ENCODE peak calls at places on chromosomes 6 and 20, in nine cellular contexts. Z is RWPE1; U is CD4-positive, alpha-beta T cell; K is Calu3; C is activated CD8-positive, alpha-beta T cell treated with anti-CD3 and anti-CD28 coated beads for 36 hours; Y is HCT116; O is WTC11; Q is B cell; B is heart left ventricle. H is an unnamed sample.

GRCh38 chr6:169589293-169589692 is 112.5 kb downstream of the WDR27 start:
- DNase-seq in Z (no peak), U (no peak), K (peak), C (peak), Y (no peak), O (no peak), Q (no peak), B (no peak), H (no peak)

GRCh38 chr6:135983720-135984343 is 132.3 kb downstream of the PDE7B start:
- DNase-seq in Z (no peak), U (no peak), K (no peak), C (no peak), Y (no peak), O (no peak), Q (no peak), B (no peak), H (no peak)

GRCh38 chr20:34010405-34010895 is 16.7 kb downstream of the RALY start:
- DNase-seq in Z (no peak), U (no peak), K (no peak), C (no peak), Y (no peak), O (no peak), Q (no peak), B (no peak), H (no peak)

GRCh38 chr20:44598413-44599290 is 16.3 kb downstream of the PKIG start:
- DNase-seq in Z (no peak), U (no peak), K (no peak), C (peak), Y (no peak), O (no peak), Q (no peak), B (peak), H (peak)

GRCh38 chr6:56650191-56650590 is 7.5 kb upstream of the DST start:
- DNase-seq in Z (no peak), U (no peak), K (no peak), C (no peak), Y (no peak), O (no peak), Q (no peak), B (no peak), H (no peak)

GRCh38 chr6:149472241-149472640 is 12.6 kb downstream of the ZC3H12D start:
- DNase-seq in Z (no peak), U (no peak), K (no peak), C (no peak), Y (no peak), O (no peak), Q (no peak), B (no peak), H (no peak)

GRCh38 chr20:45055056-45055455 is 45.9 kb downstream of the KCNS1 start:
- DNase-seq in Z (no peak), U (no peak), K (no peak), C (no peak), Y (no peak), O (no peak), Q (no peak), B (no peak), H (no peak)

GRCh38 chr6:10587694-10588392 is 66.7 kb downstream of the GCNT2 start:
- DNase-seq in Z (no peak), U (no peak), K (no peak), C (peak), Y (no peak), O (no peak), Q (no peak), B (peak), H (no peak)

GRCh38 chr20:35133735-35134134 is 13.4 kb downstream of the EDEM2 start:
- DNase-seq in Z (no peak), U (no peak), K (no peak), C (no peak), Y (no peak), O (no peak), Q (no peak), B (no peak), H (no peak)

GRCh38 chr20:36110936-36111445 is 43.5 kb upstream of the EPB41L1 start:
- DNase-seq in Z (no peak), U (no peak), K (no peak), C (no peak), Y (no peak), O (no peak), Q (no peak), B (no peak), H (no peak)

GRCh38 chr20:10708342-10709185 is 34.8 kb upstream of the JAG1 start:
- DNase-seq in Z (peak), U (no peak), K (no peak), C (no peak), Y (no peak), O (no peak), Q (no peak), B (no peak), H (no peak)

GRCh38 chr20:2991532-2991931 is 51.9 kb upstream of the GNRH2 start:
- DNase-seq in Z (no peak), U (no peak), K (no peak), C (no peak), Y (no peak), O (no peak), Q (no peak), B (no peak), H (no peak)

GRCh38 chr6:31907158-31907813 is 5.4 kb upstream of the ZBTB12 start:
- DNase-seq in Z (no peak), U (no peak), K (no peak), C (no peak), Y (no peak), O (no peak), Q (no peak), B (no peak), H (no peak)

GRCh38 chr6:149212892-149213786 is 104.4 kb upstream of the TAB2 start:
- DNase-seq in Z (no peak), U (no peak), K (no peak), C (peak), Y (no peak), O (no peak), Q (no peak), B (no peak), H (peak)

GRCh38 chr20:49303211-49303610 is 25.4 kb upstream of the ZNFX1 start:
- DNase-seq in Z (no peak), U (no peak), K (no peak), C (no peak), Y (no peak), O (no peak), Q (no peak), B (no peak), H (no peak)

GRCh38 chr20:64129146-64129782 is 21.9 kb upstream of the NPBWR2 start:
- DNase-seq in Z (no peak), U (no peak), K (no peak), C (no peak), Y (no peak), O (no peak), Q (no peak), B (no peak), H (no peak)

GRCh38 chr20:63519765-63520593 is 586 bp upstream of the PPDPF start:
- DNase-seq in Z (peak), U (peak), K (peak), C (peak), Y (no peak), O (peak), Q (peak), B (peak), H (peak)

GRCh38 chr6:12635813-12636212 is 80.8 kb upstream of the PHACTR1 start:
- DNase-seq in Z (no peak), U (no peak), K (no peak), C (no peak), Y (no peak), O (no peak), Q (no peak), B (peak), H (no peak)

GRCh38 chr20:22836211-22836610 is 198.9 kb upstream of the SSTR4 start:
- DNase-seq in Z (peak), U (no peak), K (no peak), C (no peak), Y (no peak), O (no peak), Q (no peak), B (no peak), H (no peak)

GRCh38 chr6:66103954-66104353 is 396.9 kb upstream of the EYS start:
- DNase-seq in Z (no peak), U (no peak), K (no peak), C (no peak), Y (no peak), O (no peak), Q (no peak), B (no peak), H (no peak)

GRCh38 chr20:43460172-43460829 is 2.6 kb downstream of the SRSF6 start:
- DNase-seq in Z (no peak), U (no peak), K (no peak), C (no peak), Y (no peak), O (no peak), Q (no peak), B (no peak), H (no peak)

GRCh38 chr6:12608874-12609273 is 107.7 kb upstream of the PHACTR1 start:
- DNase-seq in Z (no peak), U (no peak), K (no peak), C (no peak), Y (no peak), O (no peak), Q (no peak), B (no peak), H (no peak)

GRCh38 chr20:43717616-43717995 is 9.2 kb downstream of the GTSF1L start:
- DNase-seq in Z (peak), U (no peak), K (no peak), C (no peak), Y (no peak), O (no peak), Q (no peak), B (no peak), H (no peak)

GRCh38 chr20:41406896-41407444 is 40.4 kb upstream of the EMILIN3 start:
- DNase-seq in Z (no peak), U (no peak), K (no peak), C (no peak), Y (no peak), O (no peak), Q (no peak), B (no peak), H (no peak)

GRCh38 chr6:142886431-142887170 is 58.4 kb downstream of the HIVEP2 start:
- DNase-seq in Z (no peak), U (no peak), K (no peak), C (no peak), Y (no peak), O (no peak), Q (no peak), B (no peak), H (peak)

GRCh38 chr6:166027761-166028160 is 139.9 kb downstream of the TBXT start:
- DNase-seq in Z (no peak), U (no peak), K (no peak), C (no peak), Y (no peak), O (no peak), Q (no peak), B (no peak), H (no peak)

GRCh38 chr6:81003156-81003555 is 749.3 kb downstream of the TENT5A start:
- DNase-seq in Z (no peak), U (no peak), K (no peak), C (no peak), Y (no peak), O (no peak), Q (no peak), B (no peak), H (no peak)

GRCh38 chr6:35926509-35927215 is 5.8 kb upstream of the SRPK1 start:
- DNase-seq in Z (no peak), U (no peak), K (no peak), C (no peak), Y (no peak), O (no peak), Q (no peak), B (no peak), H (no peak)

GRCh38 chr6:110491644-110492317 is 15.4 kb upstream of the SLC22A16 start:
- DNase-seq in Z (peak), U (no peak), K (peak), C (no peak), Y (no peak), O (no peak), Q (no peak), B (no peak), H (peak)

GRCh38 chr20:32332614-32333013 is 25.5 kb upstream of the ASXL1 start:
- DNase-seq in Z (peak), U (no peak), K (peak), C (peak), Y (no peak), O (no peak), Q (no peak), B (no peak), H (no peak)

GRCh38 chr6:11766589-11767450 is 11.8 kb downstream of the ADTRP start:
- DNase-seq in Z (peak), U (no peak), K (peak), C (no peak), Y (peak), O (no peak), Q (no peak), B (no peak), H (no peak)

GRCh38 chr20:44112456-44112855 is 74.5 kb downstream of the JPH2 start:
- DNase-seq in Z (no peak), U (no peak), K (no peak), C (no peak), Y (no peak), O (no peak), Q (no peak), B (no peak), H (no peak)

GRCh38 chr20:21511850-21512633 is 1.8 kb downstream of the NKX2-2 start:
- DNase-seq in Z (no peak), U (no peak), K (no peak), C (no peak), Y (no peak), O (peak), Q (peak), B (no peak), H (peak)

GRCh38 chr20:40860487-40860902 is 168.1 kb upstream of the TOP1 start:
- DNase-seq in Z (peak), U (no peak), K (peak), C (no peak), Y (peak), O (no peak), Q (no peak), B (no peak), H (no peak)

GRCh38 chr6:2034256-2034655 is 211.1 kb downstream of the GMDS start:
- DNase-seq in Z (no peak), U (no peak), K (no peak), C (no peak), Y (no peak), O (no peak), Q (no peak), B (no peak), H (no peak)

GRCh38 chr20:7257719-7258466 is 490.4 kb downstream of the BMP2 start:
- DNase-seq in Z (no peak), U (no peak), K (no peak), C (no peak), Y (no peak), O (no peak), Q (no peak), B (peak), H (no peak)

GRCh38 chr20:57458400-57459160 is 66.4 kb downstream of the CTCFL start:
- DNase-seq in Z (no peak), U (no peak), K (no peak), C (no peak), Y (no peak), O (no peak), Q (no peak), B (no peak), H (no peak)

GRCh38 chr6:142112451-142113061 is 20.2 kb upstream of the GJE1 start:
- DNase-seq in Z (peak), U (peak), K (peak), C (peak), Y (peak), O (peak), Q (peak), B (peak), H (peak)

GRCh38 chr6:167119680-167120556 is 3.0 kb upstream of the CCR6 start:
- DNase-seq in Z (no peak), U (peak), K (no peak), C (no peak), Y (no peak), O (no peak), Q (no peak), B (no peak), H (no peak)
- TF ChIP-seq CTCF in Z (no peak), U (no peak), K (no peak), C (no peak), Y (no peak), O (no peak), Q (peak), B (no peak), H (peak)

GRCh38 chr6:33933101-33933500 is 129.3 kb upstream of the MLN start:
- DNase-seq in Z (no peak), U (no peak), K (no peak), C (no peak), Y (no peak), O (no peak), Q (no peak), B (no peak), H (no peak)

GRCh38 chr6:33936911-33937310 is 133.1 kb upstream of the MLN start:
- DNase-seq in Z (no peak), U (no peak), K (no peak), C (no peak), Y (no peak), O (no peak), Q (no peak), B (no peak), H (no peak)

GRCh38 chr6:33931799-33932198 is 128.0 kb upstream of the MLN start:
- DNase-seq in Z (no peak), U (no peak), K (no peak), C (no peak), Y (no peak), O (no peak), Q (no peak), B (no peak), H (no peak)

GRCh38 chr6:33934726-33935270 is 131.0 kb upstream of the MLN start:
- DNase-seq in Z (no peak), U (no peak), K (no peak), C (no peak), Y (no peak), O (no peak), Q (no peak), B (no peak), H (no peak)

GRCh38 chr6:33935439-33936080 is 131.8 kb upstream of the MLN start:
- DNase-seq in Z (no peak), U (no peak), K (no peak), C (no peak), Y (no peak), O (no peak), Q (no peak), B (no peak), H (no peak)
- TF ChIP-seq CTCF in Z (no peak), U (no peak), K (no peak), C (no peak), Y (no peak), O (no peak), Q (no peak), B (no peak), H (no peak)

GRCh38 chr6:3525915-3526314 is 69.1 kb upstream of the SLC22A23 start:
- DNase-seq in Z (no peak), U (no peak), K (no peak), C (no peak), Y (no peak), O (no peak), Q (no peak), B (no peak), H (no peak)
- TF ChIP-seq CTCF in Z (no peak), U (no peak), K (no peak), C (no peak), Y (no peak), O (no peak), Q (no peak), B (no peak), H (no peak)

GRCh38 chr6:40718401-40718800 is 131.2 kb upstream of the LRFN2 start:
- DNase-seq in Z (no peak), U (no peak), K (no peak), C (no peak), Y (no peak), O (no peak), Q (no peak), B (no peak), H (no peak)

GRCh38 chr6:40719671-40720374 is 132.7 kb upstream of the LRFN2 start:
- DNase-seq in Z (no peak), U (no peak), K (no peak), C (peak), Y (no peak), O (peak), Q (peak), B (no peak), H (peak)

GRCh38 chr6:40715501-40716403 is 128.6 kb upstream of the LRFN2 start:
- DNase-seq in Z (no peak), U (no peak), K (no peak), C (no peak), Y (no peak), O (no peak), Q (no peak), B (no peak), H (no peak)

GRCh38 chr6:40714576-40715500 is 127.7 kb upstream of the LRFN2 start:
- DNase-seq in Z (no peak), U (no peak), K (peak), C (no peak), Y (no peak), O (no peak), Q (no peak), B (no peak), H (no peak)

GRCh38 chr6:40717411-40718057 is 130.4 kb upstream of the LRFN2 start:
- DNase-seq in Z (no peak), U (no peak), K (no peak), C (no peak), Y (no peak), O (no peak), Q (no peak), B (no peak), H (no peak)
- TF ChIP-seq CTCF in Z (no peak), U (no peak), K (no peak), C (no peak), Y (no peak), O (no peak), Q (no peak), B (no peak), H (no peak)

GRCh38 chr6:26054937-26055669 is 32.1 kb upstream of the HFE start:
- DNase-seq in Z (peak), U (peak), K (peak), C (peak), Y (peak), O (peak), Q (peak), B (peak), H (peak)
- TF ChIP-seq CTCF in Z (no peak), U (no peak), K (no peak), C (no peak), Y (peak), O (no peak), Q (no peak), B (no peak), H (no peak)

GRCh38 chr20:37243076-37243936 is 18.3 kb downstream of the GHRH start:
- DNase-seq in Z (no peak), U (no peak), K (no peak), C (no peak), Y (no peak), O (peak), Q (no peak), B (no peak), H (no peak)
- TF ChIP-seq CTCF in Z (no peak), U (no peak), K (no peak), C (no peak), Y (no peak), O (no peak), Q (no peak), B (no peak), H (no peak)